ENCODE peak calls at places on chromosomes 2 and 18, in nine cellular contexts. K is SW480, Y is pancreas, I is NCI-H69, B is epithelial cell of esophagus, P is fibroblast of lung, C is ELR, V is HuH-7, A is NCI-H2081 treated with DMSO at 0.1 percent for 48 hours. H is an unnamed sample.

GRCh38 chr18:39326772-39327171 is 1761.2 kb upstream of the CELF4 start:
- DNase-seq in I (no peak), P (no peak), K (no peak), B (no peak), A (no peak), V (no peak), Y (no peak), C (peak), H (no peak)

GRCh38 chr2:231461516-231461971 is 2.7 kb downstream of the NCL start:
- DNase-seq in B (no peak), I (no peak), P (no peak), Y (no peak), V (no peak), C (no peak), A (no peak), K (no peak), H (no peak)

GRCh38 chr2:224958873-224959272 is 83.4 kb downstream of the DOCK10 start:
- DNase-seq in P (no peak), V (no peak), C (no peak), B (no peak), Y (no peak), A (no peak), I (no peak), K (no peak), H (no peak)

GRCh38 chr2:31606511-31606910 is 25.8 kb upstream of the SRD5A2 start:
- DNase-seq in B (peak), Y (no peak), I (no peak), V (no peak), A (no peak), P (no peak), K (no peak), C (peak), H (no peak)

GRCh38 chr2:193776988-193777387 is 1582.3 kb upstream of the TMEFF2 start:
- DNase-seq in K (no peak), V (no peak), A (no peak), B (no peak), Y (no peak), I (peak), P (no peak), C (no peak), H (peak)

GRCh38 chr18:26868968-26869586 is 3.6 kb upstream of the AQP4 start:
- DNase-seq in P (peak), C (no peak), K (no peak), V (no peak), Y (no peak), B (no peak), I (peak), A (no peak), H (no peak)

GRCh38 chr2:99898649-99899048 is 243.7 kb downstream of the AFF3 start:
- DNase-seq in V (no peak), K (no peak), P (no peak), A (no peak), I (no peak), B (no peak), Y (no peak), C (no peak), H (no peak)

GRCh38 chr2:162217596-162217995 is 25.6 kb downstream of the FAP start:
- DNase-seq in C (no peak), V (no peak), Y (no peak), B (no peak), I (no peak), P (no peak), K (no peak), A (no peak), H (no peak)

GRCh38 chr2:218029366-218030360 is 26.9 kb upstream of the TNS1 start:
- DNase-seq in A (no peak), V (no peak), K (no peak), Y (no peak), B (no peak), P (no peak), I (no peak), C (no peak), H (no peak)

GRCh38 chr2:23375448-23375847 is 9.5 kb upstream of the KLHL29 start:
- DNase-seq in B (peak), A (no peak), K (peak), C (peak), V (peak), P (peak), I (peak), Y (no peak), H (peak)

GRCh38 chr2:239882335-239882734 is 142.8 kb downstream of the NDUFA10 start:
- DNase-seq in V (peak), Y (peak), P (peak), C (peak), K (peak), B (peak), A (no peak), I (peak), H (peak)

GRCh38 chr2:152396051-152396511 is 61.1 kb downstream of the FMNL2 start:
- DNase-seq in B (no peak), Y (no peak), K (no peak), A (no peak), V (no peak), P (peak), I (no peak), C (no peak), H (no peak)

GRCh38 chr18:55421612-55422381 is 166.2 kb downstream of the TCF4 start:
- DNase-seq in P (peak), K (no peak), Y (no peak), V (no peak), C (peak), I (peak), B (peak), A (no peak), H (no peak)

GRCh38 chr2:106572541-106573148 is 85.5 kb downstream of the CD8B2 start:
- DNase-seq in P (no peak), V (peak), C (peak), K (peak), Y (no peak), B (peak), I (peak), A (no peak), H (peak)

GRCh38 chr2:8431446-8432125 is 250.3 kb upstream of the ID2 start:
- DNase-seq in K (no peak), P (peak), A (no peak), Y (no peak), V (no peak), B (no peak), I (no peak), C (no peak), H (no peak)

GRCh38 chr2:223165423-223166214 is 113.6 kb downstream of the KCNE4 start:
- DNase-seq in V (no peak), K (no peak), Y (no peak), B (no peak), I (no peak), A (no peak), P (no peak), C (no peak), H (no peak)

GRCh38 chr2:179440642-179441251 is 176.1 kb upstream of the SESTD1 start:
- DNase-seq in V (peak), Y (no peak), I (peak), B (peak), A (no peak), K (peak), P (peak), C (peak), H (peak)

GRCh38 chr2:143617803-143618415 is 488.7 kb downstream of the ARHGAP15 start:
- DNase-seq in K (no peak), I (peak), Y (no peak), C (no peak), B (no peak), A (peak), P (no peak), V (no peak), H (no peak)

GRCh38 chr2:48346124-48346536 is 183.8 kb upstream of the STON1 start:
- DNase-seq in C (peak), K (no peak), P (peak), Y (no peak), B (no peak), A (no peak), I (no peak), V (no peak), H (peak)

GRCh38 chr2:176772816-176773215 is 439.8 kb upstream of the HNRNPA3 start:
- DNase-seq in P (no peak), I (no peak), Y (no peak), K (no peak), C (no peak), V (no peak), B (no peak), A (no peak), H (no peak)

GRCh38 chr2:209413615-209414014 is 10.2 kb upstream of the MAP2 start:
- DNase-seq in A (no peak), I (no peak), Y (no peak), P (no peak), K (no peak), V (no peak), B (no peak), C (no peak), H (no peak)

GRCh38 chr2:226216578-226216977 is 583.0 kb downstream of the IRS1 start:
- DNase-seq in P (no peak), A (no peak), K (no peak), I (no peak), B (no peak), Y (no peak), C (no peak), V (no peak), H (no peak)

H was measured in DMS53.